ENCODE peak calls at places on chromosomes 2 and 18, in ten cellular contexts. B is GM12878, K is heart left ventricle, I is prostate gland, O is ovary, L is body of pancreas, F is K562, T is HepG2, M is breast epithelium, N is adrenal gland. V is an unnamed sample.

GRCh38 chr2:59830601-59831000 is 722.9 kb downstream of the BCL11A start:
- DNase-seq in M (no peak), B (no peak), K (no peak), F (no peak), O (no peak), L (no peak), I (no peak), T (no peak), N (no peak), V (no peak)

GRCh38 chr2:13537771-13538349 is 821.1 kb downstream of the TRIB2 start:
- DNase-seq in M (no peak), O (no peak), B (no peak), F (no peak), L (peak; percentile 65), K (no peak), T (peak; percentile 42), N (no peak), I (no peak), V (no peak)

GRCh38 chr2:17083902-17084301 is 418.3 kb upstream of the CYRIA start:
- DNase-seq in T (no peak), N (no peak), L (no peak), O (no peak), K (no peak), I (no peak), M (no peak), B (no peak), F (no peak), V (no peak)

GRCh38 chr18:79786781-79787526 is 10.8 kb upstream of the KCNG2 start:
- DNase-seq in O (no peak), N (no peak), L (no peak), I (no peak), T (no peak), F (no peak), B (no peak), M (no peak), K (no peak), V (no peak)

GRCh38 chr18:10330428-10330827 is 124.0 kb upstream of the APCDD1 start:
- DNase-seq in K (no peak), L (no peak), T (no peak), O (no peak), F (no peak), N (no peak), M (no peak), I (no peak), B (no peak), V (no peak)

GRCh38 chr2:54619660-54620231 is 103.7 kb upstream of the EML6 start:
- DNase-seq in L (no peak), N (no peak), O (no peak), B (no peak), K (no peak), T (no peak), M (no peak), F (no peak), I (no peak), V (no peak)

GRCh38 chr2:158797963-158798700 is 3.0 kb downstream of the DAPL1 start:
- DNase-seq in O (no peak), N (no peak), B (no peak), T (no peak), F (no peak), M (no peak), I (no peak), L (no peak), K (no peak), V (no peak)

GRCh38 chr2:172596776-172597175 is 40.9 kb downstream of the PDK1 start:
- DNase-seq in F (no peak), T (no peak), O (no peak), N (no peak), B (peak; percentile 17), L (no peak), K (no peak), I (no peak), M (no peak), V (no peak)

GRCh38 chr2:225073198-225073597 is 30.9 kb upstream of the DOCK10 start:
- DNase-seq in O (no peak), L (no peak), K (no peak), B (no peak), N (no peak), I (no peak), F (no peak), M (no peak), T (no peak), V (no peak)

GRCh38 chr2:170869036-170869435 is 52.3 kb downstream of the GAD1 start:
- DNase-seq in B (no peak), T (no peak), O (no peak), I (no peak), L (no peak), K (no peak), N (no peak), M (no peak), F (no peak), V (no peak)

GRCh38 chr18:46167971-46168370 is 63.8 kb downstream of the HAUS1 start:
- DNase-seq in B (peak; percentile 84), N (peak; percentile 52), M (no peak), F (no peak), O (no peak), I (no peak), K (no peak), L (no peak), T (no peak), V (no peak)

GRCh38 chr2:5465859-5466258 is 226.3 kb upstream of the SOX11 start:
- DNase-seq in T (no peak), F (no peak), M (no peak), B (no peak), N (no peak), I (no peak), L (no peak), O (no peak), K (no peak), V (no peak)

GRCh38 chr18:53941601-53942335 is 282.7 kb downstream of the MBD2 start:
- DNase-seq in K (no peak), M (no peak), N (no peak), I (no peak), T (no peak), O (no peak), B (no peak), L (no peak), F (no peak), V (no peak)

GRCh38 chr2:232573821-232574435 is 23.4 kb downstream of the EIF4E2 start:
- DNase-seq in L (no peak), I (no peak), B (no peak), N (no peak), T (no peak), F (no peak), O (no peak), M (no peak), K (no peak), V (no peak)

GRCh38 chr2:23694058-23695045 is 232.6 kb downstream of the ATAD2B start:
- DNase-seq in I (no peak), T (no peak), L (no peak), N (no peak), K (no peak), M (no peak), B (no peak), F (no peak), O (no peak), V (peak; percentile 4)

GRCh38 chr2:223076573-223076972 is 24.6 kb downstream of the KCNE4 start:
- DNase-seq in T (no peak), O (no peak), F (no peak), I (no peak), M (no peak), B (no peak), K (no peak), L (no peak), N (no peak), V (no peak)

GRCh38 chr2:70087703-70088507 is 628 bp downstream of the PCBP1 start:
- DNase-seq in T (peak; percentile 64), F (peak; percentile 79), B (no peak), M (peak; percentile 42), L (peak; percentile 72), K (peak; percentile 64), I (peak; percentile 26), N (peak; percentile 84), O (peak; percentile 62), V (no peak)
- TF ChIP-seq POLR2A in T (peak; percentile 85), F (peak; percentile 84), B (peak; percentile 85), M (no peak), L (peak; percentile 73), K (peak; percentile 9), I (no peak), N (peak; percentile 52), O (no peak), V (no peak)

DNA sequence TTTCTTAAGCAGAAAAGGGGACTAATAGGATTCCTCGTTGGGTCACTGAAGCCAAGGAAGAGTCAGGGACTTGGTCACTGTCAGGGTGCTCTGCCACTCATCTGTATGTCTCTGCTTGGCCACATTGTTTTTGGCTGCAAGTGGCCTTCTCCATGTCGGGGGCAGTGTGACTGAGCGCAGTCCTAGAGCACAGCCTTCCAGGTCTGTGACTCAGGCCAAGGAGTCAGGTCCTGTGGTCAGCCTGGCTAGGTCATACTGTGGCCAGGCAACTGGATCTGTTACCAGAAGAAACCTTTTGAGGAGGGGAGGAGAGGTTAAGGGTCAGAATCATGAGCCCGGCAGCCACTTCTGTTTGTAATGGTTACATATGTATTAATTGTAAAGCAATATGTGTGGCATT is 61.3 kb downstream of the GALNT1 start:
- DNase-seq in N (no peak), B (no peak), F (no peak), K (no peak), M (no peak), T (no peak), I (no peak), L (no peak), O (no peak), V (no peak)
- H3K36me3 ChIP-seq in N (no peaks in the 10 kb centered on the region), B (peaks cover 2% of the 10 kb centered on the region), F (no peaks in the 10 kb centered on the region), K (no peaks in the 10 kb centered on the region), M (no peaks in the 10 kb centered on the region), T (no peaks in the 10 kb centered on the region), I (no peaks in the 10 kb centered on the region), L (no peaks in the 10 kb centered on the region), O (no peaks in the 10 kb centered on the region), V (peaks cover 13% of the 10 kb centered on the region)

DNA sequence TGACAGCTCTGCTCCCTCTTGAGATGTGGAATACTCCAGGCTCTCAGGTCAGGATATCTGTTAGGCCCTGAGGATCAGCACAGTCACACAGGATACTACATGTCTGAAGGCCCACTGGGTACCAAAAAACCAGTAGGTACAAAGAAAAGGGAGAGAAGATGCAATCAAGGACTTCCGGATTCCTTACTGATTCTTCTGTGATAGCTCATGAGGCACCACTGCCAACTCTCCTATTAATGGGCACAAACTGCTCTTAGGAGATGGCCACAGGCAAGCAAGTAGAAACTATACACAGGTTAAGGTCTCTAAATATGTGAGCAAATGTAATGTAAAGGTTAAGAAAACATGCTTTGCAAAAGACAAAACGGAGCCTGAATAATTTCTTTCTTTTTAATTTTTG is 3.5 kb downstream of the TMEM127 start:
- DNase-seq in K (no peak), F (no peak), B (no peak), O (no peak), L (no peak), T (no peak), I (no peak), M (no peak), N (no peak), V (no peak)
- H3K4me1 ChIP-seq in K (peaks cover 49% of the 10 kb centered on the region), F (peaks cover 33% of the 10 kb centered on the region), B (peaks cover 29% of the 10 kb centered on the region), O (peaks cover 29% of the 10 kb centered on the region), L (peaks cover 80% of the 10 kb centered on the region), T (peaks cover 77% of the 10 kb centered on the region), I (peaks cover 9% of the 10 kb centered on the region), M (peaks cover 9% of the 10 kb centered on the region), N (peaks cover 60% of the 10 kb centered on the region), V (peaks cover 66% of the 10 kb centered on the region)

GRCh38 chr2:165793779-165794519 is at the start of gene GALNT3:
- DNase-seq in F (no peak), B (no peak), T (no peak), N (peak; percentile 59), O (peak; percentile 51), L (peak; percentile 98), I (peak; percentile 92), M (peak; percentile 93), K (no peak), V (no peak)
- TF ChIP-seq POLR2A in F (no peak), B (no peak), T (no peak), N (no peak), O (no peak), L (peak; percentile 97), I (peak; percentile 92), M (no peak), K (no peak), V (no peak)

V was measured in tibial nerve.